ENCODE peak calls at places on chromosomes 4 and X, in seven cellular contexts. O is astrocyte of the spinal cord, Q is foreskin keratinocyte, L is Panc1, H is GM06990, F is OCI-LY7, P is pancreas. V is an unnamed sample.

GRCh38 chrX:78571849-78572248 is 87.3 kb downstream of the RTL3 start:
- DNase-seq in O (no peak), Q (no peak), L (no peak), H (no peak), F (no peak), P (no peak), V (no peak)

GRCh38 chrX:10685923-10686595 is 65.7 kb upstream of the MID1 start:
- DNase-seq in O (no peak), Q (peak), L (no peak), H (no peak), F (no peak), P (no peak), V (peak)

GRCh38 chr4:48746608-48747374 is 33.3 kb downstream of the FRYL start:
- DNase-seq in O (no peak), Q (peak), L (no peak), H (no peak), F (no peak), P (no peak), V (no peak)

GRCh38 chrX:132568291-132568690 is 79.5 kb upstream of the MBNL3 start:
- DNase-seq in O (no peak), Q (no peak), L (no peak), H (no peak), F (no peak), P (no peak), V (no peak)

GRCh38 chr4:52659722-52660261 is 691 bp upstream of the USP46 start:
- DNase-seq in O (peak), Q (no peak), L (no peak), H (peak), F (peak), P (peak), V (no peak)

GRCh38 chrX:114611018-114611619 is 27.2 kb downstream of the HTR2C start:
- DNase-seq in O (peak), Q (peak), L (peak), H (peak), F (peak), P (no peak), V (peak)

GRCh38 chr4:188930822-188931221 is 791.6 kb downstream of the TRIML1 start:
- DNase-seq in O (peak), Q (no peak), L (no peak), H (no peak), F (peak), P (no peak), V (no peak)

GRCh38 chr4:11954093-11954492 is 525.4 kb upstream of the HS3ST1 start:
- DNase-seq in O (peak), Q (peak), L (no peak), H (no peak), F (peak), P (no peak), V (no peak)

GRCh38 chr4:186724048-186724860 is 598 bp upstream of the FAT1 start:
- DNase-seq in O (peak), Q (no peak), L (no peak), H (no peak), F (no peak), P (peak), V (no peak)

GRCh38 chrX:132819885-132820284 is 138.5 kb downstream of the HS6ST2 start:
- DNase-seq in O (no peak), Q (no peak), L (no peak), H (no peak), F (no peak), P (no peak), V (no peak)

GRCh38 chr4:168551211-168551610 is 54.4 kb downstream of the PALLD start:
- DNase-seq in O (peak), Q (peak), L (no peak), H (no peak), F (no peak), P (no peak), V (peak)

GRCh38 chr4:168549145-168549544 is 52.3 kb downstream of the PALLD start:
- DNase-seq in O (no peak), Q (no peak), L (no peak), H (no peak), F (no peak), P (no peak), V (no peak)

GRCh38 chr4:168553714-168554370 is 57.0 kb downstream of the PALLD start:
- DNase-seq in O (no peak), Q (no peak), L (no peak), H (no peak), F (no peak), P (no peak), V (no peak)

GRCh38 chr4:168550071-168550766 is 53.4 kb downstream of the PALLD start:
- DNase-seq in O (peak), Q (peak), L (no peak), H (no peak), F (no peak), P (no peak), V (peak)

DNA sequence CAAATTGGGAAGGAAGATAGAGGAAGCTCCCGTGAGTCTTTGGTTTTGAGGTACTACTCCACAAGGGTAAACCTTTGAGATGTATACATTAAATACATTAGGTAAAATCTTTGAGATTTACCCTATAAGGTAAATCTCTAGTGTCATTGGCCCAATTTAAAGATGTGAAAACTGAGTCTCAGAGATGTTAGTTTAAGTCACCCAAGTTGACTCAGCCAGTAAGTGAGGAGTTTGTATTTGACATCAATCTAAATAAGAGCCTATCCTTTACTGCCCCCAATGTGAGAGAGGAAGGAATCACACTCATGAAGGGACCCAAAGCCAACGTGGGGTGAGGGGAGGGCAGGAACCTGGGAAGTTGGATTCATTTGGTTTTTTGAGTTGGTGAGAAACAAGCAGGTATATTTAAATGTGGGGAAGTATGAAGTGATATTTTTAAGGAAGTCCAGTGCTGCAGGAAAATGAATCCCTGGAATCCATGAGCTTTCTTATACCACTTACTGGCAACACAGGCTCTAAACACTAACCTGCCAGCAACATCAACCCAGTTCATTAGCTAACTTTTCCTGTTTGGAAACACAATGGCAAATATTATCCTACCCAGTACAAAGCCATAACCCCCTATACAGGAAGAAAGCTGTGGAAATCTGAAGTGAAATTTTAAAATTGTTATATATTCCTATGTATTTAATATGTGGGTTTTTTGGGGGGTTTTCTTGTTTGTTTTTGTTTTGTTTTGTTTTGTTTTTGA is 55.3 kb downstream of the PALLD start:
- DNase-seq in O (no peak), Q (no peak), L (no peak), H (no peak), F (no peak), P (no peak), V (no peak)
- TF ChIP-seq CTCF in O (no peak), Q (peak), L (peak), H (peak), F (no peak), P (no peak), V (peak)

GRCh38 chr4:6557856-6558255 is 17.1 kb upstream of the MAN2B2 start:
- DNase-seq in O (no peak), Q (no peak), L (no peak), H (no peak), F (no peak), P (no peak), V (no peak)
- TF ChIP-seq CTCF in O (no peak), Q (no peak), L (no peak), H (no peak), F (no peak), P (no peak), V (peak)

GRCh38 chr4:124230268-124230667 is 482.3 kb downstream of the ANKRD50 start:
- DNase-seq in O (no peak), Q (no peak), L (no peak), H (no peak), F (no peak), P (no peak), V (no peak)

DNA sequence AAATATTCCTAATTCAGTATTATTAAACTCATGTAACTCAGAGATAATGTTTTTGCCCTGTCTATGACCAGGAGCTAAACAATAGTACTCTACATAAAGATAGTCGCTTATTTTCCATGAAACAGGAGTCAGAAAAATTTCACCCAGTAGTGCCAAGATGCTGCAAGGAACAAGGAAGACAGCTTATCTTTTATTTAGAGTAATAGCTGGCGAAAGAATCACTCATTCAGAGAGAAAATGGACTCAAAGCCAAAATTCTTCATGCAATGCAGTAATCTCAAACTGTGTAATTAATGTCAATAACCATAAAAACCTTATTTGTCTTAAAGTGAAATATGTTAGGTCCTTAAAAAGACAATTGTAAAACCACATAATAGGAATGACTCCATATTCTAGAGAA is 477.8 kb downstream of the ANKRD50 start:
- DNase-seq in O (no peak), Q (no peak), L (no peak), H (no peak), F (no peak), P (no peak), V (no peak)
- TF ChIP-seq CTCF in O (no peak), Q (no peak), L (no peak), H (no peak), F (no peak), P (no peak), V (no peak)

GRCh38 chr4:4876945-4877661 is 17.6 kb downstream of the MSX1 start:
- DNase-seq in O (no peak), Q (no peak), L (no peak), H (no peak), F (no peak), P (no peak), V (no peak)

GRCh38 chr4:4881432-4881831 is 22.0 kb downstream of the MSX1 start:
- DNase-seq in O (no peak), Q (no peak), L (no peak), H (no peak), F (no peak), P (no peak), V (no peak)

GRCh38 chr4:4884611-4885010 is 25.1 kb downstream of the MSX1 start:
- DNase-seq in O (no peak), Q (no peak), L (no peak), H (no peak), F (no peak), P (no peak), V (no peak)

GRCh38 chr4:4875611-4876010 is 16.1 kb downstream of the MSX1 start:
- DNase-seq in O (no peak), Q (no peak), L (no peak), H (no peak), F (no peak), P (no peak), V (no peak)

DNA sequence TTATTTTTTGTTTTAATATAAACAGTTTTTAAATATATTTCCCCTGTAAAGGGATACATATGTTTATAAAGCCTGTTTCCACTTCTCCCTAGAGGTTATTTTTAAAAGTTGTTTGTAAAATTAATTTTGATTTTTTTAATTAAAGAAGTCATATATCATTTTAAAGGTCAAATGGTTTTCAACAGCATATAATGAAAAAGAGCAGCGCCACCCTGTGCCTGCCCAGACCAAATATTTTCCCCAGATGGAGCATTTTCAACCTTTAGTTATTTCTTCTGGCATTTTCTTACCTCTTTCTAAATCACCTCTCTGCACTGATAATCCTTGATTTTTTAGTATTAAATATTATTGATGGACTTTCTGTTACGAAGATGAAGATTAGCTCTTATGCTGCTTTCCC is 21.0 kb downstream of the MSX1 start:
- DNase-seq in O (no peak), Q (no peak), L (no peak), H (no peak), F (peak), P (no peak), V (no peak)
- TF ChIP-seq CTCF in O (peak), Q (peak), L (peak), H (peak), F (peak), P (no peak), V (peak)

DNA sequence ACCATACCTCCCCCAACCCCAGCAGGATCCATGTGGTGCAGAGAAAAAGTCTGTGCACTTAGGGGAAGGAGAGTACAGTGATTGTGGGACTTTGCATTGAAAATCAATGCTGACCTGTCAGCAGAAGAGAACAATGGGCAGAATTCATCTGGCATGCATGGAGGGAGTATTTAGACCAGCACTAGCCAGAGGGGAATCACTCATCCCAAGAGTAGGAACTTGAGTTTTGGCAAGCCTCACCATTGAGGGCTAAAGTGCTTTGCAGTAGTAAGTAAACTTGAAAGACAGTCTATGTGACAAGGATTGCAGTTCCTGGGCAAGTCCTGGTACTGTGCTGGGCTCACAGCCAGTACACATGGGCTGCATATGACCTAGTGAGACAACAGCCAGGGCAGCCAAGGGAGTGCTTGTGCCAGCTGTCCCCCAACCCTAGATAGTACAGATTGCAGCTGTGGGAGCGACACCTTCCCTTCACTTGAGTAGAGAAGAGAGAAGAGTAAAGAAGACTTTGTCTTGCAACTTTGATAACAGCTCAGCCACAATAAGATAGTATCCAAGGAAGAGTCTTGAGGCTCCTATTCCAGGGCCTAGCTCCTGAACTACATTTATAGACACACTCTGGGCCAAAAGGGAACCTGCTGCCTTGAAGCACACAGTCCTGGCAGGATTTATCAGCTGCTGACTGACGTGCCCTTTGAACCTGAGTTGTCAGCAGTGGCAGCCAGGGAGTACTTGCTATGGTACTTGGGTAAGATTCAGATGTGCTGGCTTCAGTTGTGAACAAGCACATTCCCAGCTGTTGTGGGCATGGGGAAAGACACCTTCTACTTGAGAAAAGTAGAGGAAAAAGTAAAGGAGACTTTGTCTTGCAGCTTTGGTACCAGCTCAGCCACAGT is 48.7 kb downstream of the HDX start:
- DNase-seq in O (no peak), Q (no peak), L (no peak), H (no peak), F (no peak), P (no peak), V (no peak)
- TF ChIP-seq CTCF in O (no peak), Q (no peak), L (no peak), H (no peak), F (no peak), P (no peak), V (no peak)

GRCh38 chrX:144896323-144896722 is 351.0 kb upstream of the SPANXN1 start:
- DNase-seq in O (no peak), Q (peak), L (no peak), H (no peak), F (no peak), P (no peak), V (no peak)
- TF ChIP-seq CTCF in O (no peak), Q (no peak), L (peak), H (peak), F (peak), P (no peak), V (peak)

GRCh38 chrX:136767104-136767941 is 13.4 kb downstream of the ARHGEF6 start:
- DNase-seq in O (peak), Q (no peak), L (no peak), H (peak), F (peak), P (peak), V (peak)
- TF ChIP-seq CTCF in O (peak), Q (peak), L (peak), H (peak), F (peak), P (peak), V (peak)

V was measured in HFFc6.